ENCODE peak calls at places on chromosomes 13 and 19, in four cellular contexts. P is NCI-H510A treated with DMSO at 0.1 percent for 48 hours, I is RPMI7951, S is PC-9. K is an unnamed sample.

GRCh38 chr13:26541678-26542553 is 15.6 kb upstream of the WASF3 start:
- DNase-seq in S (no peak), I (no peak), P (no peak), K (no peak)

GRCh38 chr13:73059460-73060250 is 850 bp downstream of the KLF5 start:
- DNase-seq in S (peak; percentile 60), I (peak; percentile 33), P (no peak), K (peak; percentile 52)

GRCh38 chr13:32419862-32420261 is 8.1 kb downstream of the N4BP2L1 start:
- DNase-seq in P (no peak), I (no peak), S (no peak), K (no peak)

GRCh38 chr13:113648218-113648615 is 9.8 kb downstream of the ATP4B start:
- DNase-seq in P (no peak), S (no peak), I (no peak), K (no peak)

GRCh38 chr19:32174386-32175113 is 170.9 kb upstream of the ZNF507 start:
- DNase-seq in P (no peak), S (no peak), I (no peak), K (no peak)

GRCh38 chr19:4052114-4052992 is 14.3 kb downstream of the ZBTB7A start:
- DNase-seq in S (peak; percentile 78), I (peak; percentile 83), P (no peak), K (peak; percentile 95)

GRCh38 chr19:33398361-33399060 is 25.0 kb downstream of the CEBPG start:
- DNase-seq in P (no peak), I (no peak), S (no peak), K (no peak)

GRCh38 chr19:41064974-41065569 is 23.2 kb upstream of the CYP2A13 start:
- DNase-seq in I (peak; percentile 52), S (peak; percentile 34), P (no peak), K (no peak)

GRCh38 chr13:112450567-112451240 is 74.5 kb downstream of the SPACA7 start:
- DNase-seq in S (no peak), P (peak; percentile 74), I (no peak), K (no peak)

GRCh38 chr13:85700909-85701308 is 98.3 kb downstream of the SLITRK6 start:
- DNase-seq in S (no peak), P (no peak), I (peak; percentile 42), K (no peak)

GRCh38 chr19:43957891-43958290 is 6.9 kb downstream of the ZNF221 start:
- DNase-seq in I (peak; percentile 22), S (no peak), P (no peak), K (peak; percentile 59)

GRCh38 chr13:75769141-75769905 is 133.2 kb downstream of the LMO7 start:
- DNase-seq in P (no peak), S (no peak), I (peak; percentile 35), K (no peak)

GRCh38 chr19:32651729-32652140 is 23.2 kb downstream of the ANKRD27 start:
- DNase-seq in S (no peak), I (no peak), P (no peak), K (no peak)

GRCh38 chr19:41411682-41412265 is 14.2 kb downstream of the BCKDHA start:
- DNase-seq in P (no peak), I (peak; percentile 9), S (no peak), K (no peak)

GRCh38 chr13:102869948-102870676 is 24.3 kb downstream of the ERCC5 start:
- DNase-seq in I (no peak), P (no peak), S (no peak), K (no peak)

GRCh38 chr19:4870025-4870700 is 2.7 kb upstream of the PLIN3 start:
- DNase-seq in P (no peak), S (peak; percentile 87), I (peak; percentile 99), K (peak; percentile 98)

GRCh38 chr19:5343848-5344247 is 3.2 kb upstream of the PTPRS start:
- DNase-seq in P (no peak), I (peak; percentile 86), S (peak; percentile 64), K (peak; percentile 85)

GRCh38 chr13:41827507-41828213 is 133.2 kb downstream of the VWA8 start:
- DNase-seq in P (no peak), I (peak; percentile 78), S (peak; percentile 89), K (no peak)

GRCh38 chr13:72500851-72501250 is 226.6 kb downstream of the MZT1 start:
- DNase-seq in S (no peak), P (no peak), I (no peak), K (no peak)

GRCh38 chr19:10421981-10422461 is 1.7 kb downstream of the PDE4A start:
- DNase-seq in I (no peak), P (no peak), S (no peak), K (no peak)

GRCh38 chr19:3983936-3984583 is 1.2 kb downstream of the EEF2 start:
- DNase-seq in S (peak; percentile 34), I (no peak), P (peak; percentile 21), K (no peak)

GRCh38 chr13:90792335-90792734 is 555.2 kb upstream of the MIR17HG start:
- DNase-seq in S (no peak), P (no peak), I (no peak), K (no peak)

K was measured in HepG2.